ENCODE peak calls at places on chromosomes 13 and 19, in eight cellular contexts. K is HFFc6, G is breast epithelium, U is fibroblast of villous mesenchyme, A is foreskin keratinocyte, M is fibroblast of lung, N is H9, L is endothelial cell. Z is an unnamed sample.

GRCh38 chr19:18717601-18718000 is 34.1 kb downstream of the CRTC1 start:
- DNase-seq in U (no peak), N (peak), G (no peak), M (no peak), L (no peak), A (no peak), K (no peak), Z (no peak)

GRCh38 chr19:14383556-14383897 is 2.3 kb downstream of the ADGRE5 start:
- DNase-seq in K (no peak), N (no peak), L (no peak), U (peak), M (peak), A (no peak), G (no peak), Z (no peak)

GRCh38 chr13:112583592-112584277 is 4.2 kb downstream of the TUBGCP3 start:
- DNase-seq in G (no peak), N (no peak), U (no peak), L (no peak), K (no peak), M (no peak), A (no peak), Z (no peak)

GRCh38 chr13:99690426-99691189 is 189.3 kb downstream of the TM9SF2 start:
- DNase-seq in N (no peak), L (no peak), G (no peak), A (no peak), U (no peak), M (no peak), K (no peak), Z (no peak)

GRCh38 chr13:61188057-61188456 is 227.6 kb downstream of the PCDH20 start:
- DNase-seq in U (no peak), L (no peak), M (no peak), K (no peak), A (no peak), N (no peak), G (no peak), Z (no peak)

GRCh38 chr19:45630463-45630862 is 8.7 kb downstream of the EML2 start:
- DNase-seq in G (no peak), N (no peak), U (peak), M (peak), L (no peak), K (peak), A (peak), Z (no peak)

GRCh38 chr19:29724102-29724641 is 9.1 kb upstream of the C19orf12 start:
- DNase-seq in N (peak), L (peak), U (peak), M (peak), K (no peak), A (no peak), G (no peak), Z (no peak)

GRCh38 chr19:29662604-29663404 is 2.5 kb upstream of the PLEKHF1 start:
- DNase-seq in G (peak), N (no peak), K (peak), M (peak), U (peak), A (no peak), L (no peak), Z (peak)

GRCh38 chr19:58154287-58154678 is 3.7 kb upstream of the ZNF329 start:
- DNase-seq in L (peak), U (peak), N (peak), G (peak), A (no peak), K (peak), M (peak), Z (no peak)

GRCh38 chr13:100835695-100836094 is 161.1 kb upstream of the TMTC4 start:
- DNase-seq in M (no peak), N (no peak), A (no peak), U (no peak), L (no peak), K (no peak), G (no peak), Z (no peak)

GRCh38 chr19:17829855-17830566 is 8.7 kb upstream of the INSL3 start:
- DNase-seq in U (no peak), N (peak), G (no peak), M (peak), A (no peak), K (no peak), L (peak), Z (no peak)

GRCh38 chr19:29815231-29815630 is 3.4 kb downstream of the CCNE1 start:
- DNase-seq in K (no peak), U (no peak), L (no peak), A (no peak), G (no peak), M (no peak), N (no peak), Z (no peak)

GRCh38 chr19:35505956-35506355 is 7.5 kb downstream of the DMKN start:
- DNase-seq in G (no peak), M (no peak), N (no peak), U (no peak), A (no peak), L (no peak), K (no peak), Z (no peak)

GRCh38 chr19:39307822-39308530 is 11.8 kb downstream of the IFNL1 start:
- DNase-seq in K (no peak), N (peak), U (no peak), M (no peak), A (no peak), L (peak), G (no peak), Z (no peak)
- TF ChIP-seq CTCF in K (no peak), N (peak), U (no peak), M (no peak), A (peak), L (no peak), G (no peak), Z (peak)

DNA sequence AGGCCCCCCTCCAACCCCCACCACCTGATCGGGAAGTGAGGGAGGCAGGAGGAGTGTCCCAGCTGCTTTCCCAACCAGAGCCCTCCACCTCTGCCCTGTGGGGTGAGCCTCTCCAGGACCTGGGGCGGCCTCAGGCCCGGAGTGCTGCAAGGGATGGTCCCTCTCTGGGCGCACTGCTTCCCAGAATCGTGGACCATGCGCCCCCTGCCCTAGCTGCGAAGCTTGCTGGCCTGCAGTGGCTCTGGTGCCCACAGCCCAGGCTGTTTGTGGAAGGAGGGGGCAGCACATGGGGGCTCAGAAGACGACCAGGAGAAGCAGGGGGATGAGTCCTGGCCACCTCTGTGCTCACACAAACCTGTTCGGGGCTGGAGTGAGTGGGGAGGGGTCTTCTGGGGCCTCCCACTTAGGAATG is 33.6 kb downstream of the CEBPG start:
- DNase-seq in N (no peak), M (no peak), A (no peak), K (no peak), G (no peak), U (no peak), L (no peak), Z (no peak)
- TF ChIP-seq CTCF in N (no peak), M (no peak), A (no peak), K (no peak), G (no peak), U (no peak), L (no peak), Z (no peak)

GRCh38 chr19:43626838-43627237 is 7.4 kb upstream of the ZNF428 start:
- DNase-seq in N (no peak), U (no peak), A (no peak), M (no peak), L (no peak), G (no peak), K (no peak), Z (no peak)

GRCh38 chr19:43625918-43626579 is 6.6 kb upstream of the ZNF428 start:
- DNase-seq in U (peak), A (no peak), L (no peak), M (peak), N (peak), G (no peak), K (no peak), Z (no peak)

GRCh38 chr19:43623889-43624670 is 4.7 kb upstream of the ZNF428 start:
- DNase-seq in A (no peak), M (no peak), U (peak), N (peak), L (no peak), K (no peak), G (no peak), Z (no peak)

GRCh38 chr19:43622956-43623355 is 3.5 kb upstream of the ZNF428 start:
- DNase-seq in M (no peak), U (no peak), K (no peak), L (no peak), G (no peak), N (no peak), A (no peak), Z (no peak)

GRCh38 chr19:43624933-43625332 is 5.5 kb upstream of the ZNF428 start:
- DNase-seq in A (peak), L (peak), G (peak), K (no peak), M (peak), N (peak), U (peak), Z (no peak)
- TF ChIP-seq CTCF in A (peak), L (no peak), G (no peak), K (no peak), M (no peak), N (peak), U (peak), Z (no peak)

DNA sequence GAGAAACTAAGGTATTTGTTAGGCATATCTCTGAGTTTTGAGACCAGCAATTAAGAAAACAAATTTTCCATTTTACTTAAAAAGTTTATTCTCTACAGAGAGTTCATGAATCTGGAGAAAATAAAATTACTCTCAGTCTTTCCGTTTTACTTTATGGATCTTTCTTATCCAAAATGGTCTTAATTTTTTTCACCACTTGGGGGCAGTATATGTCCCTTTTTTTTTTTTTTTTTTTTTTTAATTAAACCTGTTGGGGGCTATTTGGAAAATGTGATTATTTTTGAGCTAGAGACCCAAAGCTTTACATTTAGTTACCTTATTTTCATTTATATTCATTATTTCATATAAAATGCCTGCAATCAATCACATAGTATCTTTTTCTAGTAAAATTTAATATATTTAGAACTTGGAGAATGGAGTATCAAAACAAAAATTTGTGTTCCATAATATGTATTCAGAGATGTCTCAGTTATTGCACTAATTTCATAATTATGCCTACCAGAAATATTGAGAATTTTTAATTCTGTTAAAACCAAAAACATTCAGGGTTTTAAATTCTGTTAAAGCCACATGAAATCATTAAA is 27.1 kb downstream of the PIBF1 start:
- DNase-seq in N (no peak), A (no peak), L (no peak), M (peak), K (no peak), G (no peak), U (peak), Z (no peak)
- TF ChIP-seq CTCF in N (peak), A (peak), L (peak), M (peak), K (peak), G (peak), U (peak), Z (peak)

DNA sequence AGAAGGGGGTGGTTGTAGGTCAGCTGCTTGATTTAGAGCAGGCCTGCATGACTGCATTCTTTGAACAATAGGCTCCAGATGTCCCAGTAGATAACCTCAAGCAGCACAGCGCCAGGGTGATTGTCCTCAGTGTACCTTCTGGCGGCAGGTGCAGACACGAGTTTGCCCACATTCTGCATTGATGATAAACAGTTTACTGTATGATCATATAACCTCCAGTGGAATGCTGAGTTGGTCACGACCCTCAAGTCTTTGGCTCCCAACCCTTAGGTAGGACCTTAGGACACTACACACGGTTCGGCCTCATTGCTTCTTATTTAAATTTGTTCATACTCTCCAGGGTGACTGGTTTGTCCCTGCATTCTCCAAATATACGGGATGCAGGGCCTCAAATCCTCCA is 12.2 kb downstream of the ZNF439 start:
- DNase-seq in G (no peak), A (no peak), M (no peak), K (no peak), N (no peak), L (no peak), U (no peak), Z (no peak)
- TF ChIP-seq CTCF in G (no peak), A (no peak), M (no peak), K (no peak), N (no peak), L (no peak), U (no peak), Z (no peak)

DNA sequence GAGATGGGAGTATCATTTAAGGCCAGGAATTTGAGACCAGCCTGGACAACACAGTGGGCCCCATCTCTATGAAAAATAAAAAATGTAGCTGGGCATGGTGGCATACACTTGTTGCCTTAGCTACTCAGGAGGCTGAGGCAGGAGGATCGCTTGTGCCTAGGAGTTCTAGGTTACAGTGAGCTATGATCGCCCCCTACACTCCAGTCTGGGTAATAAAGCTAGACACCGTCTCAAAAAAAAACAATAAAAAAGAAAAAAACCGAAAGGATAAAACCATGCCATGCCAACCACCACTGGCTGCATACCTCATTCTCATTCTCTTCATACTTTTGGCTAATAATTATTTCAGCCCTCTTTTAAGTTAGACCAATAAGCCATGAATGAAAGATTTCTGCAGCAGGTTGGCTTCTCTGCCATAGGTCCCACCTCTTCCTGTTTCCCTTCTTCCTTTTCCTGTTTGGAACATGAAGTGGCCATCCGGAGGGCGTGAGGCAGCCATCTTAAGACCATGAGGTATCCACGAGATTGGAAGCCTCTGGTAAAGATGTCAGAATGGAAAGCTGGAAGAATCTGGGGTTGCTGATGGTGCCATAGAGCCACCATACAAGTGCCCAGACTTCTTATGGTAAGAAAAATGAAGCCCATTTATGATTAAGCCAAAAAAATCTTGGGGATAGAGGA is 171.3 kb downstream of the CACNA1A start:
- DNase-seq in M (no peak), G (no peak), K (peak), A (no peak), U (no peak), N (no peak), L (no peak), Z (no peak)
- TF ChIP-seq CTCF in M (no peak), G (no peak), K (peak), A (no peak), U (no peak), N (peak), L (peak), Z (no peak)

GRCh38 chr19:33175886-33176669 is 18.1 kb upstream of the LRP3 start:
- DNase-seq in M (peak), G (peak), L (no peak), K (peak), A (no peak), N (no peak), U (peak), Z (no peak)

GRCh38 chr19:33174186-33174585 is 19.9 kb upstream of the LRP3 start:
- DNase-seq in N (no peak), M (no peak), A (no peak), K (no peak), L (no peak), G (no peak), U (no peak), Z (no peak)

GRCh38 chr19:33175156-33175782 is 18.9 kb upstream of the LRP3 start:
- DNase-seq in A (no peak), M (no peak), G (no peak), K (no peak), N (no peak), L (no peak), U (no peak), Z (no peak)

GRCh38 chr19:33177417-33177976 is 16.6 kb upstream of the LRP3 start:
- DNase-seq in A (no peak), M (no peak), K (no peak), G (no peak), U (no peak), N (no peak), L (peak), Z (no peak)

DNA sequence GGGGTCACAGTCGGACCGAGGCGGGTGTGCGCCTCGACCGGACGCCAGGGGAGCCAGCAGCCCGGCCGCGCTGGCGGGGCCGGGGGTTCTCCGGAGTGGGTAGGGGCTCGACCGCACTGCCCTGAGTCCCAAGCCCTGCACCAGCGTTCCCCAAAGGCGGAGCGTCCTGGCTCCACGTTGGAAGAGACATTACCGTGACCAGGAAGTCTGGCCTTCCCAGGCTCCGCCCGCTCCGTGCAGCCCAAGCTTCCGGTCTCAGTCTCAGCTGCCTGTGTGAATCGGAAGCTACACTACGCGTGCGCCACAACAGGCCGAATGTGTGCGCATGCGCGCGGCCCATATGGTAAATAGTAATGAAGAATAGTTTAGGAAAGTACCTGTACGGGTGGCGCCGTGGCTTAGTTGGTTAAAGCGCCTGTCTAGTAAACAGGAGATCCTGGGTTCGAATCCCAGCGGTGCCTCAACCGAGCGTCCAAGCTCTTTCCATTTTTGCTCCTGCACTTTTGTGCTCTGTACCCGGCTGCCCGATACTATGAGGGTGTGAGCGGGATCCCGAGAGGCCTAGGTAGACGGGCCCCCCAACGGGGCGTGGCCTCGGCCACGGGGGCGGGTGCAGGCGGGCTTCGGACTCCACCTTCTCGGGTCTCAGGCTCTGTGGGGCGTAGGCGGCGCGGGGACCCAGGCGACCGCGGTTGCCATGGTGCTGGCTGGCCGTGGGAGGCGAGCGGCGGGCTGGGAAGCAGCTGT is 17.3 kb upstream of the LRP3 start:
- DNase-seq in A (peak), N (peak), M (peak), L (peak), G (peak), K (peak), U (peak), Z (peak)
- TF ChIP-seq CTCF in A (peak), N (no peak), M (peak), L (no peak), G (no peak), K (no peak), U (peak), Z (peak)

DNA sequence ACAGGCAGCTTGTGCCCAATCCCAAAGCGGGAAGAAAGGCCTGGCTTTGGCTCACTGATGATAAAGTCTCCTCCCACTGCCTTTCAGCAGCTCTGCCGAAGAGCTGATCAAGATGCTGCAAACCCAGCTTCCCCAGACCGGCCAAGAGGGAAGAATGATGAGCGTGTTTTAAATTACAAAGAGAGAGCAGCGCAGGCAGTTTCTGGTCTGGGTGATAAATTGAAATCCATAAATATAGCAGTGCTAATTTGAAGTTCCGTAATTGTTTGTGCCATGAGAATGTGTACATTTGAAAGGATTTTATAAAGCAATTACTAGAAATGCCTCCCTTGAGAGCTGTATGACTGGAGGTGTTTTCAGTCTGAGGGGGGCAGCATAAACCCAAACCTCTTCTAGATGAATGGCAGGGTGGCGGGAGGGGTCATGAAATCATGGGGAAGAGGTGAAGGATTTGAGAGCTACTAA is 171.8 kb downstream of the STK24 start:
- DNase-seq in A (no peak), K (no peak), G (no peak), N (peak), L (no peak), U (no peak), M (peak), Z (no peak)
- TF ChIP-seq CTCF in A (no peak), K (no peak), G (no peak), N (peak), L (no peak), U (no peak), M (no peak), Z (no peak)

Z was measured in osteocyte.